ENCODE peak calls at places on chromosomes 3 and 15, in six cellular contexts. B is cardiac muscle cell, R is uterus, T is GM23338, Z is fibroblast of lung, Q is lung. P is an unnamed sample.

GRCh38 chr15:20351448-20351961 is 190.1 kb downstream of the GOLGA6L6 start:
- DNase-seq in R (peak), Q (peak), B (no peak), T (no peak), Z (no peak), P (no peak)

GRCh38 chr3:138862531-138862923 is 27.8 kb upstream of the PIK3CB start:
- DNase-seq in T (peak), B (no peak), Q (peak), Z (no peak), R (no peak), P (peak)

GRCh38 chr3:116848402-116848801 is 138.8 kb downstream of the TUSC7 start:
- DNase-seq in B (no peak), Q (no peak), Z (no peak), T (peak), R (no peak), P (no peak)

GRCh38 chr15:48641416-48641815 is 4.1 kb downstream of the FBN1 start:
- DNase-seq in B (no peak), Q (no peak), Z (peak), R (no peak), T (peak), P (peak)

GRCh38 chr15:68644088-68644904 is 65.5 kb downstream of the CORO2B start:
- DNase-seq in R (no peak), Q (no peak), B (no peak), T (no peak), Z (peak), P (peak)

GRCh38 chr15:43792761-43793493 is 807 bp downstream of the SERF2 start:
- DNase-seq in Z (no peak), R (no peak), T (peak), B (peak), Q (peak), P (peak)

GRCh38 chr15:41494190-41494921 is 682 bp downstream of the ITPKA start:
- DNase-seq in R (no peak), Q (no peak), B (peak), Z (no peak), T (peak), P (no peak)

GRCh38 chr3:139939681-139940190 is 4.8 kb downstream of the CLSTN2 start:
- DNase-seq in B (no peak), T (no peak), Q (no peak), Z (no peak), R (no peak), P (no peak)

GRCh38 chr3:170585937-170586310 is at the start of gene SLC7A14:
- DNase-seq in Q (no peak), T (peak), R (no peak), Z (no peak), B (peak), P (peak)

GRCh38 chr3:122681294-122682015 is 816 bp downstream of the PARP14 start:
- DNase-seq in Z (peak), Q (no peak), R (no peak), T (peak), B (no peak), P (no peak)

GRCh38 chr3:187947927-187948682 is 202.8 kb upstream of the BCL6 start:
- DNase-seq in B (no peak), R (no peak), Q (no peak), T (no peak), Z (no peak), P (no peak)

GRCh38 chr3:196632033-196632751 is 7.3 kb upstream of the NRROS start:
- DNase-seq in B (peak), T (peak), Q (peak), R (peak), Z (peak), P (peak)

GRCh38 chr15:41285285-41285684 is 47.1 kb downstream of the OIP5 start:
- DNase-seq in B (no peak), T (peak), Z (no peak), R (no peak), Q (no peak), P (peak)

GRCh38 chr3:193556841-193557240 is 2.1 kb upstream of the ATP13A4 start:
- DNase-seq in Q (peak), B (no peak), T (no peak), Z (no peak), R (no peak), P (no peak)

GRCh38 chr3:128799650-128800049 is 73.7 kb downstream of the RAB7A start:
- DNase-seq in R (no peak), B (no peak), T (no peak), Z (no peak), Q (no peak), P (no peak)
- H3K4me3 ChIP-seq in R (no peak), B (no peak), T (no peak), Z (no peak), Q (no peak), P (no peak)

DNA sequence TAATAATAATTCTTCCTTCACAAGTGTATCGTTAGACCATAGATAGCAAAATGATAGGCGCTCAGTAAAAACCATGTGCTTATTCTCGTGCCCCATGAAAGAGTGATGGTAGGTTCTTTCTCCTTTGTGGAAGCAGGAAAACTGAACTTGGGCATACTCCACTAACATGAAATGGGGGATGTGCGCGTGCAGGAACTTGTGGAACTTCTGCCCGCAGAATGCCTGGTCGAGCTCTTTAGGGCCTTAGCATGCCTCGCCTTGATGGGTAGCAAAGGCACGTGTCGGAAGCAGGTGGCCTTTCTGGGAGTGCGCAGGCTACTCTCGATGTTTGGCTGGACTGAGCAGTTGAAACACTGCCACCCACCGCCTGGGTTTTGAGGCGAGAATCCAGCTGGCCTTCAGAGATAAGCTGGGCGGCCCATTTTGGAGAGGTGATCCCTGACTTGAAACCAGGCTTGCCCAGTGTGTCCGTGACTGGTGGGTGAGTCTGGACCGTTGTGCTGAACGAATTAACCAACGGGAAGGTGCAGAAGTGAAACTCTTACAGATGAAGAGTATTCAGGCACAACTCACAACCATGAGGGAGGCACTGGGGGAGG is 821 bp downstream of the PCCB start:
- DNase-seq in R (peak), Z (peak), Q (peak), T (peak), B (peak), P (peak)
- TF ChIP-seq CTCF in R (peak), Z (no peak), Q (no peak), T (no peak), B (peak), P (peak)

DNA sequence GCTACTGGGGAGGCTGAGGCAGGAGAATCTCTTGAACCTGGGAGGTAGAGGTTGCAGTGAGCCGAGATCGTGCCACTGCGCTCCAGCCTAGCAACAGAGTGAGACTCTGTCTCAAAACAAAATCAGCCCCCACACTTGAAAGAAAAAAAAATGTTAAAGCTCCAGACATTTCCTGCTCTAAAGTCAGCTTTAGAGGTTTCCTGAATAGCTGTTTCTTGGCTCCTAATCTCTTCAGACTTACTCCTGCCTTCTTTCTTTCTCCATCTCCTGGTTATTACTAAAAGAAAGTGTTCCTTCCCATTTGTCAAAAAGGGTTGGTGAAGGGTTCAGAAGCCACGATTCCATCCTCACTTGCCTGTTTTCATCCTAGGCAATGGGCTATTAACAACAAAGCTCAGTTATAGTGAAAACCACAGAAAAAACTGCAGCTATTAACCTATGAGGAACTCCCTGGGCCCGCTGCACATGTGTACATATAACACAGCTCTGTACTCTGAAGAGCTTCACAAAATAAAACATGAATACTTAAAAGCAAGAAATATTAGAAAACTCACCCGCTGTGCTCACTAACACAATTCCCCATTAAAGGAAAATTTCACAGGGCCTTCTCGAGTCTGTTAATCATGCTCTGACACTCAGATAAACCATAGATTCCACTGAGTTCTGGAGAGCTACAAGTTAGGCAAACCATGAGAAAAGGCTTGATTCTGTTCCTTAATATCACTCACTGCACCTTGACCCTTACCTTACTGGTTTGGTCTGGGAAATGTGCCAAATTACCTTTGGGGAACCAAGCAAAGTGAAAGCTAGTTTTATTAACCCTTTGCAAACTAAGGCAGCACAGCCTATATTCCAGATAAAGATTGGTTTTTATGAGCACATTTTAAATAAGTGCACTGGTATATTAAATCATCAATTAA is 89.9 kb upstream of the TSPAN3 start:
- DNase-seq in B (no peak), Q (no peak), T (peak), Z (no peak), R (no peak), P (peak)
- H3K4me3 ChIP-seq in B (no peak), Q (no peak), T (no peak), Z (no peak), R (no peak), P (no peak)

GRCh38 chr15:57375827-57376694 is at the start of gene CGNL1:
- DNase-seq in B (peak), R (peak), T (peak), Q (no peak), Z (no peak), P (no peak)
- TF ChIP-seq CTCF in B (no peak), R (no peak), T (no peak), Q (no peak), Z (no peak), P (no peak)

GRCh38 chr15:52111517-52112202 is 915 bp downstream of the BCL2L10 start:
- DNase-seq in B (no peak), Z (no peak), R (no peak), T (no peak), Q (no peak), P (no peak)
- H3K4me3 ChIP-seq in B (no peak), Z (no peak), R (peak), T (peak), Q (no peak), P (peak)

GRCh38 chr3:41175365-41175764 is 23.9 kb upstream of the CTNNB1 start:
- DNase-seq in B (no peak), R (no peak), T (peak), Z (no peak), Q (no peak), P (peak)
- TF ChIP-seq CTCF in B (no peak), R (no peak), T (no peak), Z (no peak), Q (no peak), P (no peak)

DNA sequence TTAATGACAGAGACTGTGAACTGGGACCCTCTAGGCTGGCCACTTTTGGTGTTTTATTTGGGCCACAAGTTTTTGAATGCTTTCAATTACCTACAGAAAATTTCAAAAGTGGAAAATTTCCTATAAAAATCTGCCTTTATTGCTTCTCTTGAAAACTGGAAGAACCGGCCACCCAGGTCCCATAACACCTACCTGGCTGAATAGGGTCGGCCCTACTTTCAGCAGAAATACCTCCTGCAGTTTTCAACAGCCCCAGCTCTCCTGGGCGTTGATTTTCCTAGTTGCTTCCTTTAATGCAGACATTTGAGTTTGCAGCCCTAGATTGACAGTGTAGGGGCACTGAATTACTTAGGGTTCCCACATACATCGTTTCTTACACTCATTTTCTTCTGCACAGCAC is 719 bp upstream of the SRPRB start:
- DNase-seq in T (no peak), Q (no peak), R (no peak), B (no peak), Z (no peak), P (no peak)
- H3K4me3 ChIP-seq in T (peak), Q (no peak), R (peak), B (no peak), Z (peak), P (no peak)

GRCh38 chr15:80932989-80933388 is 56.6 kb downstream of the MESD start:
- DNase-seq in B (no peak), Q (no peak), T (no peak), Z (peak), R (no peak), P (peak)
- TF ChIP-seq CTCF in B (no peak), Q (no peak), T (no peak), Z (no peak), R (no peak), P (no peak)

DNA sequence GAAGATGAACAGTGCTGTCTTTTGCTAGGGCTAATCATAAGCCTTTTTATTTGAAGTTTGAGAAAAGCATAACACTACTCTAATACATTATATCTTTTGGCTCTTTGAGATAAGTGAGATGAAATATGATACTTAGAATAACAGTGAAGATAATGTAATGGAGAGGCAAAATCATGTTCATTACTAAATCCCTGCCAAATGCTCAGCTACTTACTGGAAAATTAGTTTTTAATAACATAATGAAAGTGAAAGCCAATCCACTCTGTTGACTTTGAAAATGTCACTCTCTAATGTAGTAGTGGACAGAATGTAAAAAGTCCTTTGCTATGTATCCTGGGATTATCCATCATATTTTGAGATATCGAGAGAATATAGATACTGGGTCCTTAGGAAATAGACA is 35.9 kb upstream of the MYH15 start:
- DNase-seq in R (no peak), B (no peak), Q (no peak), Z (peak), T (no peak), P (peak)
- H3K4me3 ChIP-seq in R (no peak), B (no peak), Q (no peak), Z (peak), T (no peak), P (peak)